ENCODE peak calls at places on chromosomes 2 and 18, in ten cellular contexts. C, D, Z, G, T, W, F, E, B and K are unnamed samples.

GRCh38 chr18:79947054-79947755 is 4.2 kb downstream of the SLC66A2 start:
- DNase-seq in B (peak), W (peak), D (peak), E (peak), G (peak), T (no peak), C (no peak), F (no peak), Z (no peak), K (peak)

GRCh38 chr2:25400576-25401241 is 59.0 kb upstream of the DNMT3A start:
- DNase-seq in D (no peak), G (no peak), T (no peak), W (no peak), F (no peak), E (no peak), C (no peak), B (no peak), Z (no peak), K (no peak)

GRCh38 chr2:206150631-206151030 is 8.6 kb downstream of the NDUFS1 start:
- DNase-seq in Z (no peak), E (no peak), W (no peak), T (no peak), D (no peak), G (no peak), B (no peak), F (no peak), C (no peak), K (no peak)

GRCh38 chr2:169572189-169572588 is 1.5 kb downstream of the FASTKD1 start:
- DNase-seq in B (no peak), Z (no peak), T (no peak), G (no peak), C (no peak), D (no peak), E (no peak), F (no peak), W (no peak), K (no peak)

GRCh38 chr2:27765621-27766286 is 5.8 kb upstream of the MRPL33 start:
- DNase-seq in T (no peak), B (no peak), D (peak), C (peak), W (no peak), E (no peak), Z (no peak), F (no peak), G (peak), K (no peak)

GRCh38 chr18:57561728-57562423 is 24.6 kb downstream of the FECH start:
- DNase-seq in B (peak), G (peak), C (peak), E (peak), D (peak), Z (peak), F (peak), T (peak), W (no peak), K (no peak)

GRCh38 chr2:191417746-191418145 is 172.5 kb downstream of the MYO1B start:
- DNase-seq in F (no peak), W (no peak), Z (no peak), B (no peak), T (no peak), E (no peak), D (no peak), G (no peak), C (no peak), K (no peak)

GRCh38 chr2:55556809-55557208 is 37.3 kb downstream of the CFAP36 start:
- DNase-seq in F (no peak), G (peak), Z (no peak), D (no peak), W (no peak), E (no peak), T (no peak), B (no peak), C (no peak), K (no peak)

GRCh38 chr2:238913931-238914647 is 66.2 kb downstream of the TWIST2 start:
- DNase-seq in Z (no peak), T (no peak), E (no peak), G (no peak), B (no peak), D (peak), F (no peak), C (no peak), W (no peak), K (no peak)

GRCh38 chr2:32425719-32426141 is 68.9 kb downstream of the BIRC6 start:
- DNase-seq in B (no peak), F (no peak), T (no peak), E (peak), W (peak), Z (no peak), D (peak), C (no peak), G (peak), K (peak)

GRCh38 chr18:77127769-77128671 is 4.6 kb downstream of the MBP start:
- DNase-seq in G (peak), D (peak), T (peak), E (peak), Z (no peak), W (peak), B (no peak), C (peak), F (peak), K (peak)

GRCh38 chr2:167471332-167471731 is 583.1 kb downstream of the XIRP2 start:
- DNase-seq in W (no peak), Z (no peak), T (no peak), D (no peak), B (no peak), C (no peak), E (no peak), G (no peak), F (no peak), K (no peak)